ENCODE peak calls at places on chromosome 15, in six cellular contexts. V is upper lobe of left lung, P is left ventricle myocardium inferior, K is AG04450, J is psoas muscle, M is A549. X is an unnamed sample.

GRCh38 chr15:95287774-95288173 is 1042.7 kb upstream of the NR2F2 start:
- DNase-seq in K (no peak), V (no peak), P (no peak), M (no peak), J (no peak), X (no peak)

GRCh38 chr15:99590913-99591646 is 25.3 kb downstream of the MEF2A start:
- DNase-seq in M (no peak), P (no peak), K (no peak), J (no peak), V (no peak), X (no peak)

GRCh38 chr15:33048255-33048654 is 146.3 kb downstream of the FMN1 start:
- DNase-seq in M (no peak), P (no peak), J (no peak), V (no peak), K (no peak), X (no peak)

GRCh38 chr15:34942363-34942762 is 27.2 kb downstream of the AQR start:
- DNase-seq in M (no peak), P (no peak), J (no peak), K (peak; percentile 24), V (no peak), X (no peak)

GRCh38 chr15:41714291-41714690 is 54.1 kb downstream of the MGA start:
- DNase-seq in M (no peak), J (no peak), P (no peak), V (no peak), K (no peak), X (no peak)

GRCh38 chr15:84775867-84776449 is 27.6 kb downstream of the ZNF592 start:
- DNase-seq in P (no peak), M (no peak), J (no peak), V (no peak), K (no peak), X (no peak)

GRCh38 chr15:101187820-101188516 is 63.9 kb downstream of the CHSY1 start:
- DNase-seq in V (no peak), M (no peak), P (no peak), J (no peak), K (peak; percentile 83), X (no peak)

GRCh38 chr15:56667517-56667916 is 65.8 kb downstream of the ZNF280D start:
- DNase-seq in M (no peak), J (no peak), V (peak; percentile 23), K (no peak), P (no peak), X (no peak)

GRCh38 chr15:51093865-51094605 is 671 bp downstream of the TNFAIP8L3 start:
- DNase-seq in K (no peak), J (peak; percentile 58), V (peak; percentile 41), P (peak; percentile 45), M (peak; percentile 46), X (peak; percentile 36)

GRCh38 chr15:43225201-43225949 is 4.6 kb upstream of the EPB42 start:
- DNase-seq in P (no peak), M (peak; percentile 42), V (no peak), K (peak; percentile 11), J (no peak), X (peak; percentile 57)

GRCh38 chr15:77030042-77030927 is 35.4 kb downstream of the PSTPIP1 start:
- DNase-seq in P (no peak), M (no peak), K (no peak), J (peak; percentile 48), V (peak; percentile 21), X (no peak)

GRCh38 chr15:90836296-90836871 is 32.0 kb upstream of the FURIN start:
- DNase-seq in K (peak; percentile 59), M (peak; percentile 72), J (no peak), V (no peak), P (no peak), X (no peak)

GRCh38 chr15:39181901-39182300 is 399.0 kb upstream of the THBS1 start:
- DNase-seq in V (no peak), M (peak; percentile 13), K (no peak), J (no peak), P (no peak), X (no peak)
- H3K27ac ChIP-seq in V (no peak overlapping the region), M (peak overlapping the region; percentile 73), K (no peak overlapping the region), J (no peak overlapping the region), P (no peak overlapping the region), X (no peak overlapping the region)

GRCh38 chr15:66025972-66026371 is 156.7 kb downstream of the RAB11A start:
- DNase-seq in J (no peak), V (no peak), M (no peak), K (no peak), P (no peak), X (no peak)
- TF ChIP-seq CTCF in J (no peak), V (no peak), M (no peak), K (no peak), P (no peak), X (no peak)

GRCh38 chr15:65576669-65577068 is 34.3 kb downstream of the INTS14 start:
- DNase-seq in V (no peak), M (no peak), K (peak; percentile 4), P (no peak), J (no peak), X (peak; percentile 34)
- H3K27ac ChIP-seq in V (no peak overlapping the region), M (no peak overlapping the region), K (no peak overlapping the region), P (no peak overlapping the region), J (no peak overlapping the region), X (no peak overlapping the region)

GRCh38 chr15:48880070-48880634 is 2.2 kb downstream of the EID1 start:
- DNase-seq in P (no peak), K (no peak), J (no peak), M (no peak), V (no peak), X (no peak)

GRCh38 chr15:48872632-48873031 is 5.3 kb upstream of the EID1 start:
- DNase-seq in P (no peak), V (no peak), M (no peak), J (no peak), K (no peak), X (no peak)

GRCh38 chr15:48875241-48875640 is 2.7 kb upstream of the EID1 start:
- DNase-seq in K (no peak), J (no peak), M (no peak), P (no peak), V (no peak), X (no peak)

GRCh38 chr15:48876057-48876456 is 1.9 kb upstream of the EID1 start:
- DNase-seq in P (no peak), V (no peak), M (no peak), K (no peak), J (no peak), X (no peak)

GRCh38 chr15:48877630-48878595 is at the start of gene EID1:
- DNase-seq in J (peak; percentile 95), K (peak; percentile 90), P (peak; percentile 92), V (peak; percentile 93), M (peak; percentile 54), X (peak; percentile 94)
- TF ChIP-seq CTCF in J (no peak), K (no peak), P (no peak), V (peak; percentile 39), M (no peak), X (no peak)

GRCh38 chr15:75844629-75845390 is 1.6 kb downstream of the UBE2Q2 start:
- DNase-seq in P (no peak), J (no peak), M (no peak), V (no peak), K (no peak), X (no peak)
- H3K27ac ChIP-seq in P (peak overlapping the region; percentile 96), J (peak overlapping the region; percentile 82), M (peak overlapping the region; percentile 92), V (peak overlapping the region; percentile 91), K (no peak overlapping the region), X (peak overlapping the region; percentile 89)

DNA sequence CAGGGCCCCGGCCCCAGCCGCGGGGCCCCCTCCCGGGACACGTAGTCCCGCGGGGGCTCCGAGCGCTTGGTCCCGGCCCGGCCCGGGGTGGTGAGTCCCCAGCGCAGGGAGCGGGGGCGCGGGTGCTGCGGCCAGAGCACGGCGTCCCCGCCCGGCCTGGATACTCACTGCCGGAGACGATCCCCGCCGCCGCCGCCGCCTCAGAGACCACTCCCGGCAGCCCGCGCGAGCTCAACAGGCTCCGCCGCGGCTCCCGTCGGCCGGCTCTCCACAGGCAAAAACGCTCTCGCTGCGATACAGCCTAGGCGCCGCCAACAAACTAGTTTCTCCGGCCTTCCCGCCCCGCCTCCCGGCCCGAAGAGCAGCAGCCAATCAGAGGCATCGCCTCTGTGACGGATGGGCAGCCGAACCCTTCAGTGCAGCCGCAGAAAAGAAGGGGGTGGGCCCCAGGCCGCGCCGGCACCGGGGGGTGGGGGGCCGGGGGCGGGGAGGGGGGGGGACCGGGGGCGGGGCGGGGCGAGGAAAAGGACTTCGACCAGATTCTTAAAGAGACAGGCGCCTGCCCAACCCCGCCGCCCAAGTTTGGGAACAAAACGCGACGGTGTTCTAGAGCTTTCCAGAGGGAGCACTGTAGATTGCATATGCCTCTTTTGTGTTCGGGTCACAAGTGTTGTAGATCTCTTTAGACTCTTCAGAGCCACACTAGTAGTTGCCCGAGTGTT is at the start of gene KLHL25:
- DNase-seq in P (peak; percentile 95), J (peak; percentile 97), M (peak; percentile 99), K (peak; percentile 80), V (peak; percentile 95), X (peak; percentile 99)
- TF ChIP-seq CTCF in P (no peak), J (no peak), M (no peak), K (no peak), V (no peak), X (no peak)

DNA sequence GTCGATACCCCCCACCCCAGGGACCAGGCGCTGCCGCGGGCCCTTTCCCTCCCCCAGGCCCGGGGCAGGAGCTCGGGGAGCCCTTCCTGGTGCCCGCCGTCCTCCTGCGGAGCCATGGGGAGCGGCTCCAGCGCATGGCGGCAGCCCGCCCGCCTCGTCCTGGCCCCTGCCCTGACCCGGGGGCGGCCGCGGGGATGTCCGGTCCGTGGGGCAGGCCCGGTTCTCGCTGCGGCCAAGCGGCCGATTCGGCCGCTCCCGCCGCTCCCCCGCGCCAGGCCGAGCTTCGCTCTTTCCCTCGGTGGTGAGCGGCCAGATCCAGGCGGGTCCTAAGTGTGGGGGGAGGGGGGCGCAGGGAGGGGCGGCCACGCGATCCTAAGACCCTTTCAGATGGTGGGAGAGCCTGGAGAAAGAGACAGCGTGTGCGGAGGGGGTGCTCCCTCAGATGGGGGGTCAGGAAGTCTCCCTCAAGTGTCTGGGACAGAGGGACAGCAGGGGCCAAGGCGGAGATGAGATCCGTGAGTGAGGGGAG is 1.3 kb downstream of the NEIL1 start:
- DNase-seq in M (no peak), J (peak; percentile 64), K (no peak), V (no peak), P (no peak), X (no peak)
- H3K27ac ChIP-seq in M (peak overlapping the region; percentile 96), J (peak overlapping the region; percentile 74), K (no peak overlapping the region), V (peak overlapping the region; percentile 87), P (peak overlapping the region; percentile 79), X (peak overlapping the region; percentile 49)

GRCh38 chr15:83734487-83734886 is 80.6 kb downstream of the ADAMTSL3 start:
- DNase-seq in M (no peak), V (no peak), P (no peak), J (no peak), K (no peak), X (peak; percentile 79)
- TF ChIP-seq CTCF in M (no peak), V (no peak), P (peak; percentile 55), J (no peak), K (peak; percentile 56), X (no peak)